ENCODE peak calls at places on chromosomes 12 and 14, in five cellular contexts. One of them, this sample, is unnamed.

GRCh38 chr14:50794063-50794645 is 36.8 kb downstream of the NIN start:
- DNase-seq in GM12878: no peak
- DNase-seq in HepG2: no peak
- DNase-seq in K562: no peak
- DNase-seq in GM23338: no peak
- DNase-seq in this sample: no peak

GRCh38 chr14:36579573-36580140 is 2.8 kb downstream of the NKX2-8 start:
- DNase-seq in GM12878: no peak
- DNase-seq in HepG2: no peak
- DNase-seq in GM23338: peak; percentile 65
- DNase-seq in K562: no peak
- DNase-seq in this sample: peak; percentile 32

GRCh38 chr12:121590476-121591143 is 9.8 kb upstream of the KDM2B start:
- DNase-seq in GM12878: peak; percentile 74
- DNase-seq in K562: no peak
- DNase-seq in GM23338: peak; percentile 37
- DNase-seq in HepG2: peak; percentile 58
- DNase-seq in this sample: no peak

GRCh38 chr12:105946541-105946940 is 192.2 kb downstream of the NUAK1 start:
- DNase-seq in K562: peak; percentile 38
- DNase-seq in GM12878: no peak
- DNase-seq in GM23338: no peak
- DNase-seq in HepG2: no peak
- DNase-seq in this sample: no peak

GRCh38 chr12:63940295-63940997 is 95.9 kb downstream of the SRGAP1 start:
- DNase-seq in K562: no peak
- DNase-seq in GM23338: no peak
- DNase-seq in GM12878: no peak
- DNase-seq in HepG2: no peak
- DNase-seq in this sample: no peak

GRCh38 chr14:34875031-34875922 is at the start of gene BAZ1A:
- DNase-seq in GM12878: peak; percentile 41
- DNase-seq in K562: peak; percentile 69
- DNase-seq in GM23338: peak; percentile 82
- DNase-seq in HepG2: peak; percentile 93
- DNase-seq in this sample: no peak

GRCh38 chr12:2111816-2112215 is 59.0 kb downstream of the CACNA1C start:
- DNase-seq in K562: no peak
- DNase-seq in GM12878: no peak
- DNase-seq in HepG2: no peak
- DNase-seq in GM23338: no peak
- DNase-seq in this sample: no peak

GRCh38 chr12:52428121-52428520 is 6.0 kb downstream of the KRT75 start:
- DNase-seq in GM12878: no peak
- DNase-seq in HepG2: no peak
- DNase-seq in GM23338: peak; percentile 10
- DNase-seq in K562: no peak
- DNase-seq in this sample: peak; percentile 25

GRCh38 chr12:13342971-13343370 is 146.4 kb downstream of the EMP1 start:
- DNase-seq in GM23338: no peak
- DNase-seq in GM12878: no peak
- DNase-seq in HepG2: no peak
- DNase-seq in K562: no peak
- DNase-seq in this sample: no peak

GRCh38 chr14:57884175-57884574 is 18.3 kb upstream of the SLC35F4 start:
- DNase-seq in GM23338: no peak
- DNase-seq in HepG2: no peak
- DNase-seq in K562: no peak
- DNase-seq in GM12878: no peak
- DNase-seq in this sample: no peak

GRCh38 chr12:26614217-26614616 is 218.8 kb downstream of the ITPR2 start:
- DNase-seq in GM23338: peak; percentile 71
- DNase-seq in HepG2: no peak
- DNase-seq in GM12878: no peak
- DNase-seq in K562: peak; percentile 14
- DNase-seq in this sample: peak; percentile 60

GRCh38 chr14:105050551-105050897 is 14.7 kb downstream of the GPR132 start:
- DNase-seq in GM23338: no peak
- DNase-seq in GM12878: no peak
- DNase-seq in HepG2: peak; percentile 30
- DNase-seq in K562: peak; percentile 35
- DNase-seq in this sample: no peak

GRCh38 chr14:58711382-58711781 is 73.6 kb downstream of the DACT1 start:
- DNase-seq in GM12878: no peak
- DNase-seq in K562: no peak
- DNase-seq in HepG2: no peak
- DNase-seq in GM23338: no peak
- DNase-seq in this sample: no peak

GRCh38 chr14:21868442-21869046 is 194.9 kb upstream of the OR4E1 start:
- DNase-seq in HepG2: peak; percentile 68
- DNase-seq in GM12878: no peak
- DNase-seq in GM23338: peak; percentile 88
- DNase-seq in K562: peak; percentile 12
- DNase-seq in this sample: peak; percentile 80

GRCh38 chr12:50200507-50201273 is 33.5 kb upstream of the CERS5 start:
- DNase-seq in HepG2: no peak
- DNase-seq in GM12878: no peak
- DNase-seq in K562: no peak
- DNase-seq in GM23338: no peak
- DNase-seq in this sample: no peak

GRCh38 chr12:29614926-29615325 is 117.4 kb upstream of the OVCH1 start:
- DNase-seq in HepG2: no peak
- DNase-seq in GM23338: no peak
- DNase-seq in K562: no peak
- DNase-seq in GM12878: no peak
- DNase-seq in this sample: no peak

GRCh38 chr14:58281969-58282368 is 16.4 kb upstream of the ARID4A start:
- DNase-seq in GM12878: no peak
- DNase-seq in K562: no peak
- DNase-seq in HepG2: no peak
- DNase-seq in GM23338: no peak
- DNase-seq in this sample: no peak

GRCh38 chr12:48286665-48287064 is 64.1 kb downstream of the ZNF641 start:
- DNase-seq in HepG2: peak; percentile 10
- DNase-seq in K562: no peak
- DNase-seq in GM23338: peak; percentile 72
- DNase-seq in GM12878: no peak
- DNase-seq in this sample: peak; percentile 38

GRCh38 chr12:5318874-5319273 is 113.0 kb upstream of the NTF3 start:
- DNase-seq in K562: no peak
- DNase-seq in HepG2: no peak
- DNase-seq in GM12878: no peak
- DNase-seq in GM23338: no peak
- DNase-seq in this sample: no peak

GRCh38 chr12:91335724-91336123 is 153.1 kb upstream of the DCN start:
- DNase-seq in HepG2: no peak
- DNase-seq in GM23338: no peak
- DNase-seq in K562: no peak
- DNase-seq in GM12878: no peak
- DNase-seq in this sample: no peak

DNA sequence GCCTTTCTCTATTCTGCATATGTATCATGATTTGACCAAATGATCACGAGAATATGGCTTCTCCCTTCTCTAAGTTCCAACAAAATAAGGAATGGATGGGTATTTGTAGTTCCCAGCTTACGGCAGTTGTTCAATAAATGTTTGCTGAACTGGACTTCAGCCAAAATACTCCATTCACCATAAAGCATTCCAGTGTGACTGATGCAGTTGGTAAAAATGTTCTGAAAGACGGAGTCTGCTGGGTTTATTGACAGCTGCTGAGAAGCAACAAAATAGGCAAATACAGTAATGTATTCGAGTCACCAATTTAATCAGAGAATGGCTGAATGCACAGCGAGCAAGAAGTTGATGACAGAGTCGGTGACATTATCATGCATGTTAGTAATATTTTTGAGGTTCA is 30.5 kb downstream of the GRIP1 start:
- DNase-seq in HepG2: peak; percentile 2
- DNase-seq in K562: no peak
- DNase-seq in GM23338: no peak
- DNase-seq in GM12878: no peak
- DNase-seq in this sample: no peak
- TF ChIP-seq CREB1 in HepG2: no peak
- TF ChIP-seq CREB1 in K562: no peak
- TF ChIP-seq CREB1 in GM23338: no peak
- TF ChIP-seq CREB1 in GM12878: no peak
- TF ChIP-seq CREB1 in this sample: no peak

DNA sequence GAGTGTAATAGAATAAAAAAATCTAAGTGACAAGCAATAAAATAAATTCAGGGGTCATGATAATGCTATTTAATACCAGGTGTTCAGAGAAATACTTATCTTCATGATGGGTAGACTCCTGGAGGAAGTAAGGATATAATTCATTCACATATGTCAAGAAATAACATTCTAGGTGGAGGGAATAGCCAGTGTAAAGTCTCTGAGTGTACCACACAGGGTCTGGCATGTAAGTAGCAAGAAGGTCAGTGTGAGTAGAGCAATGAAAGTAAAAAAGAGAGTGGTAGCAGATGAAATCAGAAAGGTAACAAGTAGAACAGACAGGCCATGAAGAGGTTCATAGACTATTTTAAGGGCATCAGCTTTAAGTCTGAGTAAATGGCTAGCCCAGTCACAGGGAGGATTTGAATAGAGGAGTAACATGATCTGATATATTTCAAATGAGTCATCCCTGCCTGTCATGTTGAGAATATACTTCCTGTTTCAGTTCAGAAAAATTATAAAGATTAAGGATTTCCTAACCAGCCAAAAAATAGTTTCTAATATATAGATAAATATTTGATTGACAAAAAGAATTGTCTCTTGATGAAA is 519.9 kb downstream of the C12orf50 start:
- DNase-seq in K562: no peak
- DNase-seq in HepG2: no peak
- DNase-seq in GM12878: no peak
- DNase-seq in GM23338: peak; percentile 5
- DNase-seq in this sample: no peak
- TF ChIP-seq CREB1 in K562: no peak
- TF ChIP-seq CREB1 in HepG2: no peak
- TF ChIP-seq CREB1 in GM12878: no peak
- TF ChIP-seq CREB1 in GM23338: no peak
- TF ChIP-seq CREB1 in this sample: no peak

GRCh38 chr12:132447327-132447720 is 42.6 kb upstream of the FBRSL1 start:
- DNase-seq in K562: no peak
- DNase-seq in GM23338: no peak
- DNase-seq in GM12878: no peak
- DNase-seq in HepG2: no peak
- DNase-seq in this sample: no peak

GRCh38 chr12:132446535-132447326 is 43.2 kb upstream of the FBRSL1 start:
- DNase-seq in HepG2: no peak
- DNase-seq in K562: no peak
- DNase-seq in GM12878: no peak
- DNase-seq in GM23338: no peak
- DNase-seq in this sample: no peak

GRCh38 chr12:132445884-132446471 is 44.0 kb upstream of the FBRSL1 start:
- DNase-seq in HepG2: no peak
- DNase-seq in K562: peak; percentile 94
- DNase-seq in GM12878: no peak
- DNase-seq in GM23338: peak; percentile 98
- DNase-seq in this sample: peak; percentile 83

GRCh38 chr12:132444283-132444682 is 45.7 kb upstream of the FBRSL1 start:
- DNase-seq in GM23338: no peak
- DNase-seq in HepG2: no peak
- DNase-seq in K562: no peak
- DNase-seq in GM12878: no peak
- DNase-seq in this sample: no peak

GRCh38 chr12:132444957-132445883 is 44.7 kb upstream of the FBRSL1 start:
- DNase-seq in HepG2: no peak
- DNase-seq in GM23338: peak; percentile 37
- DNase-seq in K562: peak; percentile 72
- DNase-seq in GM12878: no peak
- DNase-seq in this sample: no peak
- TF ChIP-seq CREB1 in HepG2: no peak
- TF ChIP-seq CREB1 in GM23338: no peak
- TF ChIP-seq CREB1 in K562: no peak
- TF ChIP-seq CREB1 in GM12878: no peak
- TF ChIP-seq CREB1 in this sample: no peak

DNA sequence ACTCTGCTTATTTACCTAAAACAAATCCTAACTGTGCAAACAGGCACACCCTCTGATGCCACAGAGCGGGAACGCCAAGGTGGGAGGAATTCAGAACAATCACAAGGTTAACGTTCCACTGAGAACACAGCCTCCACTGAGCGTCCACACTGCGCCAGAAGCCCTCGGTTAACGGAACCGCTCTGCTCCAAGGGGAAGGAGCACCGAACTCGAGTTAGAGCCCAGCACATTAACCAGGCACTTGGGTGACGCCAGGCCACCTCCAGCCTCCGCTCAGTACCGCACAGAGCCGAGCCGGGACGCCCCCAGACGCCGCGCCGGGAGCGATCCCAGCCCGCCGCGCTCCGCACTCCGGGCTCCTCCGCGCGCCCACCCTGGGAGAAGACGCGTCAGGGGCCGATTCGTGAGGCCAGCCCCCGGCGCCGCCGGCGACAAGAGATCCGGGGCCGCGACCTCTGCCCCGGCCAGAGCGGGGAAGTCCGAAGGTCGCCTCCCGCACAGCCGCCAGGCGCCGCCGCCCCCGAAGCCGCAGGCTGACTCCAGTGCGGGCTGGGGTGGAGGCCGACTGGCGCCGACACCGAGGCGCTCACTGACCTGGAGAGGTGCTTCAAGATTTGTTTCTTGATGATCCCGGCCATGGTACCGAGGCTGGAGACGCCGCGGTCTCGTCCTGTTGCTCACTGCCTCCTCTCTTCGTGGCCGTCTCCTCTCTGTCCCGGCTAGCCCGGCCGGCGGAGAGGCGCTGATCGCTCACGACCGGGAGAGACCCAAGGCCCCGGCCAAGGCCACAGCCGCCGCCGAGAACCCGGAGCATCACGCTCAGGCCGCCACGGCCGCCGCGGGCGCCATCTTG is 450 bp downstream of the BLTP3B start:
- DNase-seq in GM23338: peak; percentile 72
- DNase-seq in HepG2: peak; percentile 72
- DNase-seq in GM12878: no peak
- DNase-seq in K562: peak; percentile 56
- DNase-seq in this sample: peak; percentile 62
- TF ChIP-seq CREB1 in GM23338: peak; percentile 63
- TF ChIP-seq CREB1 in HepG2: no peak
- TF ChIP-seq CREB1 in GM12878: no peak
- TF ChIP-seq CREB1 in K562: peak; percentile 13
- TF ChIP-seq CREB1 in this sample: peak; percentile 69

DNA sequence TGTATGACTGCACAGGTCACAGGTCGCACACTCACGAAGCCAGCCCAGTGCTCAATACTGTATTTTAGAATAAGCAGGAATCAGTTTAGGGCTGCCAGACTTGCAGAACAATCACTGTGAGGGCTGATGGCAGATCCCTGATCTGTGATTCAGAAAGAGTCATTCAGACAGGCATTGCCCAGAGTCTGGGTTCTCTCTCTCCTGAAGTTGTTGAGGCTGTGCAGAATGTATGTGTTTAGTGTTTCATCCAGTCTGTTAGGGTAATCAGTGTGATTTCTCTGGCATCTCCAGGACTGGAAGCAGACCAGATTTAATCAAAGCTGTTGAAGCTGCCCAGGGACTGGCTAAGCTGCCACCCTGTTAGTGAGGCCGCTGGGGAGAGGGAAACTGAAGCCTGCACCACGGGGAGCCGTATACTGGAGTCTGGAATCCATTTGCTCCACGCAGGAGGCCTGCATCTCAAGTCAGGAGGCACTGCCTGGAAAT is 69.3 kb downstream of the ETV6 start:
- DNase-seq in K562: no peak
- DNase-seq in HepG2: no peak
- DNase-seq in GM12878: no peak
- DNase-seq in GM23338: no peak
- DNase-seq in this sample: no peak
- TF ChIP-seq CREB1 in K562: no peak
- TF ChIP-seq CREB1 in HepG2: no peak
- TF ChIP-seq CREB1 in GM12878: no peak
- TF ChIP-seq CREB1 in GM23338: no peak
- TF ChIP-seq CREB1 in this sample: no peak